ENCODE peak calls at places on chromosomes 6 and 20, in four cellular contexts. V is Peyer's patch; O is CD8-positive, alpha-beta T cell; X is gastrocnemius medialis. F is an unnamed sample.

GRCh38 chr20:43893930-43894329 is 20.7 kb upstream of the TOX2 start:
- DNase-seq in V (no peak), O (no peak), X (no peak), F (no peak)

GRCh38 chr20:24779166-24779565 is 169.9 kb upstream of the CST7 start:
- DNase-seq in V (no peak), O (no peak), X (no peak), F (peak; percentile 12)

GRCh38 chr6:44430322-44430721 is 42.8 kb downstream of the CDC5L start:
- DNase-seq in V (no peak), O (no peak), X (no peak), F (no peak)

GRCh38 chr20:59604770-59605665 is 678 bp downstream of the PHACTR3 start:
- DNase-seq in V (no peak), O (no peak), X (no peak), F (no peak)

GRCh38 chr20:61157301-61157700 is 94.8 kb upstream of the CDH4 start:
- DNase-seq in V (no peak), O (no peak), X (no peak), F (peak; percentile 72)

GRCh38 chr6:128280066-128280465 is 240.3 kb downstream of the PTPRK start:
- DNase-seq in V (no peak), O (no peak), X (no peak), F (no peak)

GRCh38 chr6:143187173-143187908 is 126.7 kb downstream of the AIG1 start:
- DNase-seq in V (no peak), O (no peak), X (no peak), F (no peak)

GRCh38 chr6:115740907-115741306 is 319.8 kb downstream of the FRK start:
- DNase-seq in V (no peak), O (no peak), X (no peak), F (no peak)

GRCh38 chr6:5205877-5206840 is 54.6 kb downstream of the LYRM4 start:
- DNase-seq in V (no peak), O (no peak), X (peak; percentile 40), F (no peak)

GRCh38 chr6:55827818-55828522 is 47.4 kb downstream of the BMP5 start:
- DNase-seq in V (no peak), O (no peak), X (no peak), F (no peak)

GRCh38 chr6:26043389-26044139 is 43.7 kb upstream of the HFE start:
- DNase-seq in V (peak; percentile 67), O (peak; percentile 71), X (peak; percentile 83), F (no peak)

GRCh38 chr20:8473459-8473858 is 341.4 kb downstream of the PLCB1 start:
- DNase-seq in V (no peak), O (no peak), X (no peak), F (no peak)

GRCh38 chr20:51767018-51767866 is 948 bp downstream of the ATP9A start:
- DNase-seq in V (peak; percentile 51), O (peak; percentile 36), X (peak; percentile 45), F (peak; percentile 97)

GRCh38 chr6:155177369-155177961 is 86.3 kb upstream of the CLDN20 start:
- DNase-seq in V (peak; percentile 47), O (no peak), X (no peak), F (no peak)

GRCh38 chr20:63735859-63736718 is at the start of gene LIME1:
- DNase-seq in V (peak; percentile 83), O (peak; percentile 93), X (no peak), F (peak; percentile 89)

DNA sequence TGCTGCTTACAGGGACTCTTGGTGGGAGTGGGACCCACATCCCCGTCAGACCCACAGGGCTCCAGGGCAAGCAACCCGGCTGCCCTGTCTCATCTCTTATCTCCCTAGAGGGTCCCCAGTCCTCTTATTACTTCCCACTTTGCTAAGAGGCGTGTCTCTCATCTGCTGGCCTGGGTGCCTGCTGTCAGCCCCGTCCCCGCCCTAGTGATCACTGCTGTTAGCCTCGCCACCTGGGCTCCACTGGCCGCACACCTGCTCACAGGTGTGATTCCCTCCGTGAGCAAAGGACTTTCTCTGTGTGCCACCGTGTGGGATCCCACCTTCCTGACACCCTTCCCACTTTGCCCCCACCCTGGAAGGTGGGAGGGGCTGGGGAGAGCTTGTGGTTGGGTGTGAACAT is 57.6 kb downstream of the TCP11 start:
- DNase-seq in V (no peak), O (no peak), X (no peak), F (no peak)
- H3K36me3 ChIP-seq in V (no peaks in the 10 kb centered on the region), O (peaks cover 10% of the 10 kb centered on the region), X (peaks cover 90% of the 10 kb centered on the region), F (peaks cover 14% of the 10 kb centered on the region)

GRCh38 chr6:43269273-43270007 is 26.2 kb downstream of the TTBK1 start:
- DNase-seq in V (peak; percentile 31), O (peak; percentile 44), X (no peak), F (no peak)

GRCh38 chr6:43268782-43269272 is 25.5 kb downstream of the TTBK1 start:
- DNase-seq in V (no peak), O (no peak), X (no peak), F (no peak)

GRCh38 chr6:43273707-43274106 is 24.4 kb upstream of the SLC22A7 start:
- DNase-seq in V (no peak), O (no peak), X (no peak), F (no peak)

GRCh38 chr6:43271944-43272343 is 26.1 kb upstream of the SLC22A7 start:
- DNase-seq in V (no peak), O (no peak), X (no peak), F (peak; percentile 35)

GRCh38 chr6:43271103-43271815 is 26.8 kb upstream of the SLC22A7 start:
- DNase-seq in V (peak; percentile 76), O (no peak), X (no peak), F (no peak)
- H3K27me3 ChIP-seq in V (no peaks in the 10 kb centered on the region), O (no peaks in the 10 kb centered on the region), X (peaks cover 35% of the 10 kb centered on the region), F (peaks cover 5% of the 10 kb centered on the region)

GRCh38 chr6:160110724-160111123 is 10.9 kb upstream of the SLC22A1 start:
- DNase-seq in V (no peak), O (no peak), X (no peak), F (no peak)

GRCh38 chr6:160106010-160106409 is 15.6 kb upstream of the SLC22A1 start:
- DNase-seq in V (no peak), O (no peak), X (no peak), F (no peak)

GRCh38 chr6:160106701-160107100 is 14.9 kb upstream of the SLC22A1 start:
- DNase-seq in V (no peak), O (no peak), X (no peak), F (no peak)

GRCh38 chr6:160104821-160105517 is 16.6 kb upstream of the SLC22A1 start:
- DNase-seq in V (no peak), O (no peak), X (no peak), F (no peak)

DNA sequence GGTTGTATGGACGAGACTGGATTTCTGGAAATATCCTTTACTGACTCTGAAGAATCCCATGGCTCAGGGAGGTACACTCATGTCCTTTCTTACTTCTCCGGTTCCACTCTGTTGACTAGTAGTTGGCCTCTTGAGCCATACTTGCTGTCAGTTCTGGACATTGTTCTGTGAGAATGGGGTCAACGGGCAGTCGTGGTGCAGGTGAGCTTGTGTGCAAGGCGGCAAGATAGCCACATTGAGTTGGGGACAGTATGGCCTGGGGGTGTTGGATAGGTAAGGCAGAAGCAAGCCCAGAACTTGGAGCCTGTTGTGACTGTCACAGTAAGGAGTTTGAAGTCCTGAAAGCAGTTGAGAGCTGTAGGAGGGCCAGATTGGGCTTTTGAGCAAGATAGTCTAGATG is 13.5 kb upstream of the SLC22A1 start:
- DNase-seq in V (no peak), O (no peak), X (no peak), F (no peak)
- H3K36me3 ChIP-seq in V (no peaks in the 10 kb centered on the region), O (peaks cover 13% of the 10 kb centered on the region), X (peaks cover 39% of the 10 kb centered on the region), F (peaks cover 34% of the 10 kb centered on the region)

GRCh38 chr6:90068264-90068663 is 174.0 kb downstream of the GJA10 start:
- DNase-seq in V (no peak), O (no peak), X (no peak), F (no peak)

GRCh38 chr6:90066715-90067114 is 172.4 kb downstream of the GJA10 start:
- DNase-seq in V (no peak), O (no peak), X (no peak), F (no peak)

GRCh38 chr6:90065173-90065572 is 170.9 kb downstream of the GJA10 start:
- DNase-seq in V (no peak), O (no peak), X (no peak), F (no peak)

GRCh38 chr6:90072501-90072900 is 178.2 kb downstream of the GJA10 start:
- DNase-seq in V (no peak), O (no peak), X (no peak), F (no peak)

DNA sequence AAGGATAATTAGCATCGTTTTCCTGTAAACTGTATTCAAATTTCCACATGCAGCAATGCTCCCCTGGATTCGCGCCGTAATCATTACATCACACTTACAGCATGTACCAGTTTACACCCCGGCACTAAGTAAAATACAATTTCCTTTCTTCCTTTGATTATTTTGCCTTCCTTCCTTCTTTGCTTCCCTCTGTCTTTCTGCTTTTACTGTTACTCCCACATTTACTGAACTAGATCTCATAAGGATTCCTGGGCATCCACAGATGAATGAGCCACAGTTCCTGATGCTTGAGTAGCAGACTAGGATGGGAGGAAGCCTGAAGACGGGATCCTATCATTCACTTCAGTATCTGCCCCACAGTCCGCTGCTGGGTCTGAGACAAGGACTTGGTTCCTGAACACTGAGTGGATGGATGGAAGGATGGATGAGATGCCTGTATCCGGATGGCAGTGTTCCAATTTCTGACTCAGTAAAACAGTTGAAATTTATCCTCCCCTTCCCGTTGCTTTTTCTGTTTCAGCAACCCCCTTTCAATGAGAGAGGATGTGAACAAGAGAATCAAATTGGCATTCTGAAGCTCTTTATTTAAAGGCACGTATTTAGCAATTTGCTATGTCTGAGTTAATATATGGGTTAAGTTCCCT is 174.7 kb downstream of the GJA10 start:
- DNase-seq in V (no peak), O (no peak), X (no peak), F (no peak)
- H3K27me3 ChIP-seq in V (no peaks in the 10 kb centered on the region), O (no peaks in the 10 kb centered on the region), X (no peaks in the 10 kb centered on the region), F (no peaks in the 10 kb centered on the region)

GRCh38 chr20:17953935-17954334 is 14.7 kb downstream of the SNX5 start:
- DNase-seq in V (no peak), O (no peak), X (no peak), F (no peak)

GRCh38 chr20:17957505-17958325 is 10.9 kb downstream of the SNX5 start:
- DNase-seq in V (no peak), O (no peak), X (no peak), F (no peak)

GRCh38 chr20:17955302-17955701 is 13.3 kb downstream of the SNX5 start:
- DNase-seq in V (no peak), O (no peak), X (no peak), F (no peak)

GRCh38 chr20:17958326-17959256 is 10.0 kb downstream of the SNX5 start:
- DNase-seq in V (no peak), O (no peak), X (no peak), F (no peak)

GRCh38 chr20:17956099-17956685 is 12.4 kb downstream of the SNX5 start:
- DNase-seq in V (no peak), O (no peak), X (no peak), F (no peak)
- H3K36me3 ChIP-seq in V (peaks cover 3% of the 10 kb centered on the region), O (peaks cover 31% of the 10 kb centered on the region), X (peaks cover 52% of the 10 kb centered on the region), F (peaks cover 100% of the 10 kb centered on the region)

DNA sequence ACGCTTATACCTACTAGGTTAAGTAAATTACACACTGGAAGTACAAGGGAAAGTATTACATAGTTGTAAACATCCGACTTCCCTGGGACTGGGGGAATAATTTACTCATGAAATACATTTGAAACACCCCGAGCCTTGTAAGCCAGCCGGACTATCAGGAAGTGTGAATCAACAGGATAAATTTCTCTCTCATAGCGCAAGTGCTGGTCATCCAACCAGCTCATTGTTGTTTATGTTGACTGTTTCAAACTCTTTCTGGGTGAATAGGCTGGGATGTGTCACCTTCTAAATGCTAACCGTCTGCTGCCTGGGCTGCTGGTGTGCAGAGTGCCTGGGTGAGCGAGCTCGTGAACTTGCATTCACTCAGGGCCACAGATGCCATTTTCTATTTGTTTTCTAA is 5.0 kb downstream of the BMP6 start:
- DNase-seq in V (no peak), O (no peak), X (no peak), F (no peak)
- H3K27me3 ChIP-seq in V (peaks cover 21% of the 10 kb centered on the region), O (peaks cover 16% of the 10 kb centered on the region), X (peaks cover 48% of the 10 kb centered on the region), F (peaks cover 25% of the 10 kb centered on the region)

F was measured in RWPE2.